ENCODE peak calls at places on chromosome 6, in eight cellular contexts. V, H, U, G, A, Q, K and X are unnamed samples.

GRCh38 chr6:27126815-27127537 is 120.5 kb upstream of the PRSS16 start:
- DNase-seq in A (peak; percentile 95), H (peak; percentile 85), Q (peak; percentile 85), K (no peak), G (peak; percentile 92), U (peak; percentile 90), V (peak; percentile 66), X (peak; percentile 80)

GRCh38 chr6:139855741-139856206 is 481.3 kb upstream of the CITED2 start:
- DNase-seq in K (no peak), Q (no peak), U (no peak), V (no peak), G (peak; percentile 8), A (no peak), H (no peak), X (no peak)

GRCh38 chr6:134520181-134521115 is 202.5 kb upstream of the SGK1 start:
- DNase-seq in G (no peak), Q (no peak), V (no peak), H (no peak), U (peak; percentile 16), A (no peak), K (no peak), X (no peak)

GRCh38 chr6:169792306-169793015 is 41.0 kb downstream of the ERMARD start:
- DNase-seq in V (no peak), U (no peak), A (no peak), K (no peak), G (no peak), Q (peak; percentile 27), H (no peak), X (no peak)

GRCh38 chr6:26216015-26216885 is 129.0 kb downstream of the HFE start:
- DNase-seq in A (no peak), H (no peak), U (peak; percentile 98), Q (peak; percentile 74), V (peak; percentile 59), K (peak; percentile 97), G (peak; percentile 57), X (peak; percentile 92)

GRCh38 chr6:27078734-27079357 is 168.7 kb upstream of the PRSS16 start:
- DNase-seq in K (peak; percentile 76), G (peak; percentile 55), Q (peak; percentile 50), A (peak; percentile 77), H (no peak), V (no peak), U (peak; percentile 56), X (peak; percentile 46)

GRCh38 chr6:32819729-32820128 is 2.9 kb upstream of the HLA-DOB start:
- DNase-seq in H (no peak), A (no peak), V (no peak), U (peak; percentile 72), G (peak; percentile 60), K (no peak), Q (no peak), X (no peak)

GRCh38 chr6:111982681-111983080 is 71.2 kb upstream of the CCN6 start:
- DNase-seq in G (no peak), V (no peak), H (no peak), Q (no peak), U (no peak), A (no peak), K (no peak), X (no peak)

GRCh38 chr6:89596056-89596455 is 42.5 kb downstream of the LYRM2 start:
- DNase-seq in A (no peak), V (no peak), Q (no peak), H (no peak), U (no peak), G (no peak), K (no peak), X (no peak)